ENCODE peak calls at places on chromosomes 6 and 20, in six cellular contexts. H is AG04450; T is heart right ventricle; U is GM20000; A is psoas muscle; R is CD4-positive, alpha-beta T cell. X is an unnamed sample.

GRCh38 chr20:10209091-10209490 is 9.5 kb upstream of the SNAP25 start:
- DNase-seq in R (no peak), T (no peak), U (no peak), A (no peak), H (no peak), X (no peak)

GRCh38 chr6:156406688-156407087 is 370.5 kb upstream of the ARID1B start:
- DNase-seq in H (no peak), A (no peak), R (no peak), T (no peak), U (no peak), X (no peak)

GRCh38 chr20:23049201-23049932 is at the start of gene THBD:
- DNase-seq in R (no peak), T (peak; percentile 88), A (peak; percentile 93), H (no peak), U (no peak), X (peak; percentile 37)

GRCh38 chr6:149419696-149420404 is 19.8 kb downstream of the SUMO4 start:
- DNase-seq in T (no peak), U (no peak), R (no peak), A (no peak), H (no peak), X (no peak)

GRCh38 chr6:70652216-70652615 is 15.5 kb upstream of the SMAP1 start:
- DNase-seq in T (no peak), H (no peak), R (no peak), A (no peak), U (no peak), X (no peak)

GRCh38 chr6:10720229-10720959 is 2.5 kb upstream of the TMEM14C start:
- DNase-seq in R (peak; percentile 43), A (peak; percentile 71), H (no peak), T (peak; percentile 33), U (peak; percentile 34), X (peak; percentile 46)

GRCh38 chr20:3818155-3819151 is 1.9 kb upstream of the AP5S1 start:
- DNase-seq in A (peak; percentile 80), R (no peak), T (peak; percentile 78), H (peak; percentile 77), U (peak; percentile 70), X (peak; percentile 74)

GRCh38 chr6:148464319-148465010 is 121.8 kb downstream of the SASH1 start:
- DNase-seq in H (no peak), T (peak; percentile 77), U (peak; percentile 67), R (peak; percentile 28), A (peak; percentile 65), X (peak; percentile 65)

GRCh38 chr6:82525775-82526515 is 162.3 kb downstream of the TPBG start:
- DNase-seq in T (no peak), R (no peak), H (no peak), U (no peak), A (no peak), X (no peak)

GRCh38 chr6:129134535-129134934 is 251.6 kb downstream of the LAMA2 start:
- DNase-seq in T (no peak), R (no peak), H (no peak), A (no peak), U (no peak), X (no peak)
- TF ChIP-seq CTCF in T (no peak), R (no peak), H (no peak), A (no peak), U (no peak), X (no peak)

GRCh38 chr20:61500791-61501321 is 248.8 kb downstream of the CDH4 start:
- DNase-seq in U (no peak), H (no peak), A (no peak), R (no peak), T (no peak), X (no peak)
- TF ChIP-seq CTCF in U (no peak), H (no peak), A (no peak), R (no peak), T (no peak), X (no peak)

DNA sequence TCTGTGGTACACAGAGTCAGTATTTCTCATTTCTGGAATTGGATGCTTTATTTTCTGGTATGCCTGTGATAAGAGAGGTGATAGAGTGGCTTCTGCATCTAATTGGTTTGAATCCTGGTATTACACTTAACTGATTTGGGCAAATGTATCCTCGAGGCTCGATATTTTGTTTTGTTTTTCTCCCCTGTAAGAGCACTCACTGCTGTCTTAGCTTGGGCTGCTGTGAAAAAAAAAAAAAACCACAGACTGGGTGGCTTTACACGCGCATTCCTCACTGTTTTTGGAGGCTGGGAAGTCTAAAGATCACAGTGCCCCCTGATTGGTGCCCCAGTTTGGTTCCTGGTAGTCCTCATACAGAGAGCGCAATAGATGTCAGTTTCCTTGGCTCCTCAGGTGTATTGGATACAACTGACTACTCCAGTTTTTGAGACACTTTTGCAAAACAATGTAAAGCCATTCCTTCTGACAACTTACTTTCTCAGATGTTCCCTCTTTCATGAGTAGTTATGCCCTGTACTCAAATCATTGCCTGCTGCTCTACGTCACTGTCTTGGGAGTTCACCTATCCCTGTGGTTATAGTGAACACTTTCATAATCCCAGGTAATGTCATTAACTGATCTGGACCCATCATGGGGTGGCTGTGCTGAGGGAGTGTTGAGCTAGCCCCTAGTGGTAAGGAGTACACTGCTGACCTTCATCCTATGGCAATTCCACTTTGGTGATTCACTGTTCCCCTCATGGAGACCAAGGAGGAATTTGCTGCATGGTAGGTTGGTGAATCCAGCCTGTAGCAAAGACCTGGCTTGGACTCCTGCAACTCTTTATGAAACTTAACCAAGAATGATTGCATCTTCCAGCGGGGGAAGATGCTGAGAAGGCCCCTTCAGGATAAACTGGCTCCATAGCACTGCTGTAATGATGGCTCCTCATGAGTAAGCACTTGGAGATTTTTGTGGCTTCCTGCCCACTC is 3.5 kb upstream of the ACAT2 start:
- DNase-seq in R (no peak), A (no peak), T (no peak), U (no peak), H (peak; percentile 16), X (no peak)
- TF ChIP-seq CTCF in R (no peak), A (no peak), T (no peak), U (no peak), H (peak; percentile 43), X (no peak)

DNA sequence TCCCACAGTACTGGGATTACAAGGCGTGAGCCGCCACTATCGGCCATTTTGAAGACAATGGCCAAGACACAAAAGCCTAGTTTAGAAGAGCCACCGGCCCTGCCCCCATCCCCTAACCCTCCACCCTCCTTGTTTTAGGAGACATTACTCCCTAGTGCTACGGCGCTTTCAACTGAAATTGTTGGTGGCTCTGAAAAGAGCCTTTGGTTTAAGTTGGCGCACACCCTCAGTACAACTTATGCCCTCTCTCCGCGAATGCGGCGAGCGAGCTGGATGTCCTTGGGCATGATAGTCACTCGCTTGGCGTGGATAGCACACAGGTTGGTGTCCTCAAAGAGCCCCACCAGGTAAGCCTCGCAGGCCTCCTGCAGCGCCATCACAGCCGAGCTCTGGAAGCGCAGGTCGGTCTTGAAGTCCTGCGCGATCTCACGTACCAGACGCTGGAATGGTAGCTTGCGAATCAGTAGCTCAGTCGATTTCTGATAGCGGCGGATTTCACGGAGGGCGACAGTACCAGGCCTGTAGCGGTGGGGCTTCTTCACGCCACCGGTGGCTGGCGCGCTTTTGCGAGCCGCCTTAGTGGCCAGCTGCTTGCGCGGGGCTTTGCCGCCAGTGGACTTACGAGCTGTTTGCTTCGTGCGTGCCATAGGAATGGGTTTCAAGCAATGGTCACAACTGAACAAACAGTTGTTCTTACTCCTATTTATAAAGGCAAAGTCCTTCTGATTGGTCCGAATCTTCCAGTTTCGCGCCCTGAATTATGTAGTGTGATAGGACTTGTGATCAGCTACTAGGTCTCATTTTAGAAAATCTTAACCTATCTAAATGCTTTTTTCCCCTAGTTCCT is 114.8 kb upstream of the BTN3A2 start:
- DNase-seq in T (peak; percentile 29), H (no peak), U (no peak), A (peak; percentile 57), R (peak; percentile 64), X (peak; percentile 65)
- TF ChIP-seq CTCF in T (no peak), H (peak; percentile 50), U (peak; percentile 24), A (peak; percentile 15), R (no peak), X (peak; percentile 54)

GRCh38 chr20:53678315-53678989 is 84.8 kb upstream of the ZNF217 start:
- DNase-seq in A (no peak), T (no peak), U (no peak), H (no peak), R (no peak), X (no peak)

GRCh38 chr20:53678990-53679596 is 85.5 kb upstream of the ZNF217 start:
- DNase-seq in R (no peak), H (no peak), A (no peak), U (no peak), T (no peak), X (no peak)

GRCh38 chr20:53676519-53676822 is 82.8 kb upstream of the ZNF217 start:
- DNase-seq in R (no peak), U (no peak), T (no peak), H (no peak), A (no peak), X (no peak)

GRCh38 chr20:53676987-53677386 is 83.3 kb upstream of the ZNF217 start:
- DNase-seq in H (no peak), R (no peak), A (no peak), U (no peak), T (no peak), X (no peak)

DNA sequence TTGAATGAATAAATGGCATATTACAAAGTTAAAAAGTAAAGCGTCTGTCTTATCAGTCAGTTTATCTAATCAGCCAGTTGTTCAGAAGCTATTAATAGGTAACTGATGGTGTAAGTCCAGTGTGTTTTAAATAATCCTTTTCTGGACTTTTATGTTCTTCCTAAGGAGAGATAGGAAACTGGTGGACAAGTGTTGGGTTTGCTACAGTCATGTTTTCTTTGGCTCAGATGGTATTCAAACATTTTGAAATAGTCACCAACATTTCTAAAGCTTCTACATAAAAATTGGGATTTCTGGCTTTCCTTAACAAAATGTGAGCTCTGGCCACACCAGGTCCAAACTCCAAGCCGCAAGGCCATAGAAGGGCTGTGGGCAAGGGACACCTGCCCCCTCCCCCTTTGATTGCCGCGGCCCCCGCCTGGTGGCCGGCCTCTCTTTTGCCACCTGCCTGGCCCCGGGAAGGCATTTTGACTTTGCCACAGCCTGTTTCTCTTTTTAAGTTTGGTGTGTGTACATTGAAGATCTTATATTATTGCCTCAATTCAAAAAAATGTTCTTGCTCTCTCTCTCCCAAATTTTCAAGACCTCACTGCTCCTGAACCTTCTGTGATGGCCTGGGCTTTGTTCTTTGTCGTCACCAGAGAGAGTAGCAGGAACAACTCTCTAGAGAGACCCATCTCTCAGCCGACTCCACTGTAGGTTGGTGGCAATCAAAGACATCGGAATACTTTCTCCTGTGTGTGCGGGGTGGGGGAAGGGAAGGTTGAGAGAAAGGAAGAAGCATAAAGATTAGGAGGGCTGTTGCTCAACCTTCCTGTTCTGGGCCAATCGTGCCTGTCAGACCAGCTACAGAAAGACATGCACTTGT is 84.0 kb upstream of the ZNF217 start:
- DNase-seq in R (no peak), U (no peak), H (no peak), T (peak; percentile 38), A (no peak), X (no peak)
- TF ChIP-seq CTCF in R (no peak), U (no peak), H (no peak), T (no peak), A (no peak), X (no peak)

GRCh38 chr6:13641315-13641714 is 26.2 kb downstream of the NOL7 start:
- DNase-seq in R (no peak), U (no peak), T (no peak), H (no peak), A (no peak), X (no peak)
- TF ChIP-seq CTCF in R (no peak), U (no peak), T (no peak), H (no peak), A (no peak), X (no peak)

X was measured in GM13976.